ENCODE peak calls at places on chromosome 1, in four cellular contexts. A is A549, W is left lung, C is Peyer's patch. X is an unnamed sample.

GRCh38 chr1:27102707-27103468 is 52.0 kb downstream of the SLC9A1 start:
- DNase-seq in W (peak; percentile 94), A (peak; percentile 74), C (peak; percentile 79), X (peak; percentile 68)

GRCh38 chr1:203631946-203632345 is 5.3 kb downstream of the ATP2B4 start:
- DNase-seq in A (no peak), C (no peak), W (no peak), X (no peak)

GRCh38 chr1:41479000-41479807 is 5.3 kb downstream of the EDN2 start:
- DNase-seq in C (no peak), A (no peak), W (no peak), X (no peak)

GRCh38 chr1:163085904-163086268 is 16.7 kb downstream of the RGS4 start:
- DNase-seq in W (no peak), C (no peak), A (no peak), X (no peak)

GRCh38 chr1:10536133-10536768 is 61.5 kb downstream of the PEX14 start:
- DNase-seq in W (no peak), C (no peak), A (no peak), X (no peak)

GRCh38 chr1:168683871-168684270 is 45.1 kb downstream of the DPT start:
- DNase-seq in A (no peak), W (no peak), C (no peak), X (no peak)

GRCh38 chr1:182389619-182390047 is 2.0 kb downstream of the GLUL start:
- DNase-seq in A (no peak), C (no peak), W (no peak), X (no peak)

GRCh38 chr1:28775121-28775942 is 36.6 kb upstream of the OPRD1 start:
- DNase-seq in C (peak; percentile 53), W (peak; percentile 96), A (no peak), X (no peak)

GRCh38 chr1:175195281-175195680 is 2.7 kb upstream of the KIAA0040 start:
- DNase-seq in W (no peak), A (no peak), C (no peak), X (no peak)

GRCh38 chr1:163824006-163824405 is 502.3 kb downstream of the NUF2 start:
- DNase-seq in A (no peak), W (no peak), C (no peak), X (no peak)

GRCh38 chr1:65799601-65800000 is 6.9 kb downstream of the PDE4B start:
- DNase-seq in W (no peak), A (no peak), C (no peak), X (no peak)

GRCh38 chr1:81695741-81696140 is 105.0 kb upstream of the ADGRL2 start:
- DNase-seq in A (no peak), W (no peak), C (no peak), X (no peak)

GRCh38 chr1:167650266-167651160 is 20.5 kb downstream of the RCSD1 start:
- DNase-seq in A (no peak), C (peak; percentile 80), W (no peak), X (no peak)

GRCh38 chr1:201505505-201505893 is 1.4 kb downstream of the CSRP1 start:
- DNase-seq in A (no peak), C (no peak), W (no peak), X (no peak)

GRCh38 chr1:156608036-156608674 is 6.9 kb upstream of the GPATCH4 start:
- DNase-seq in C (peak; percentile 52), A (peak; percentile 67), W (no peak), X (no peak)

GRCh38 chr1:32072622-32073386 is at the start of gene TMEM39B:
- DNase-seq in W (peak; percentile 99), A (peak; percentile 82), C (peak; percentile 96), X (peak; percentile 89)
- TF ChIP-seq CTCF in W (no peak), A (no peak), C (no peak), X (peak; percentile 24)

DNA sequence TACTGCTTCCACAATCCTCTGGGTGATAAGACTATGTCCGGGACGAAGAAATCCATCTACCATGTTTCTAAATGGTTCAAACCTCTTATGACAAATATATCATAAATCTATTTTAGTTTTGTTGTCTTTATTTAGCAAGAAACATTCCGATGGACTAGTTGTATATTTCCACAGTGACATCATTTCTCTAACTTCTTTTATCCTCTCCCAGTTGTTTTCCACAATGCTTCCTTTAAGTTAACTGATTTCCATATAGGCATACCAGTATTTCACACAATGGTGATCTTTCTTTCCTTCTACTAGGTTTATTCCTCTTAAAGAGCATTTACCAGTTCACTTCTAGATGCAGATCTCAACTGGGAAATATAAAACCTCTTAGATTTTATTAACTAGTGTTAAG is 44.8 kb downstream of the USP1 start:
- DNase-seq in A (no peak), C (no peak), W (no peak), X (no peak)
- TF ChIP-seq CTCF in A (no peak), C (no peak), W (no peak), X (no peak)

DNA sequence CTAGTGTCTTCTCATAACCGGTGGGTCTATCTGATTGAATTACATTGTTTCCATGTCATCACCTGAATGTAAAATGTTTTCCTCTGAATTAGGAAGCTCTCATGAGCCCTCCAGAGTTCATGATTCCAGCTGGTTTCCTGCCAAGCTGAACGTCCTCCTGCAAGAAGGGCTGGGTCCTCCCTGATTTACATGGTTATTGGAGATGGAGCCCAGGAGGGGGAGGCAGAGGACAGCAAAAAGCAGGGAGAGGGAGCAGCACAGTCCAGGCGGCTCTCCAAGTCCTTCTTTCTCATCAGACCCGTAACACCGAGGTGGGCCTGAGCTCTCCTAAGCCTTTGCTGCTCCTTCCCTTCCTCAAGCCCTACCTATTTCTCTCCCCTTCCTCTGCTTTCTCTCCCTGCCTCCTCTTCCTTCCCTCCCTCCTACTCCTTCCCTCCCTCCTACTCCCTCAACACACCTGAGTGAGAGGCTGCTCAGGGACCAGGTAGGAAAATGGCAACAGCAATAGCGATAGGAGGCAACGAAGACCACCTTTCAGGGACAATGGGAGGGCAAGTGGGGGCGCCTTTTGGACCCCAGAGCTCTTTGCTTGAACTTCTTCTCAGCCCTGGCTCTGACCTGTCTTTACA is 265.9 kb downstream of the PRDM2 start:
- DNase-seq in A (peak; percentile 26), W (no peak), C (no peak), X (peak; percentile 70)
- TF ChIP-seq CTCF in A (no peak), W (peak; percentile 32), C (peak; percentile 15), X (peak; percentile 36)

GRCh38 chr1:45796946-45797345 is 6.5 kb upstream of the MAST2 start:
- DNase-seq in W (no peak), C (no peak), A (no peak), X (no peak)
- TF ChIP-seq CTCF in W (no peak), C (no peak), A (no peak), X (no peak)

GRCh38 chr1:161192476-161193465 is 6.1 kb downstream of the ADAMTS4 start:
- DNase-seq in W (no peak), C (peak; percentile 63), A (peak; percentile 84), X (no peak)

GRCh38 chr1:161191971-161192370 is 6.9 kb downstream of the ADAMTS4 start:
- DNase-seq in A (no peak), C (no peak), W (no peak), X (no peak)

GRCh38 chr1:161195171-161195570 is 3.7 kb downstream of the ADAMTS4 start:
- DNase-seq in A (no peak), W (no peak), C (peak; percentile 34), X (no peak)

GRCh38 chr1:161196111-161196510 is 2.7 kb downstream of the ADAMTS4 start:
- DNase-seq in W (no peak), C (no peak), A (no peak), X (no peak)

DNA sequence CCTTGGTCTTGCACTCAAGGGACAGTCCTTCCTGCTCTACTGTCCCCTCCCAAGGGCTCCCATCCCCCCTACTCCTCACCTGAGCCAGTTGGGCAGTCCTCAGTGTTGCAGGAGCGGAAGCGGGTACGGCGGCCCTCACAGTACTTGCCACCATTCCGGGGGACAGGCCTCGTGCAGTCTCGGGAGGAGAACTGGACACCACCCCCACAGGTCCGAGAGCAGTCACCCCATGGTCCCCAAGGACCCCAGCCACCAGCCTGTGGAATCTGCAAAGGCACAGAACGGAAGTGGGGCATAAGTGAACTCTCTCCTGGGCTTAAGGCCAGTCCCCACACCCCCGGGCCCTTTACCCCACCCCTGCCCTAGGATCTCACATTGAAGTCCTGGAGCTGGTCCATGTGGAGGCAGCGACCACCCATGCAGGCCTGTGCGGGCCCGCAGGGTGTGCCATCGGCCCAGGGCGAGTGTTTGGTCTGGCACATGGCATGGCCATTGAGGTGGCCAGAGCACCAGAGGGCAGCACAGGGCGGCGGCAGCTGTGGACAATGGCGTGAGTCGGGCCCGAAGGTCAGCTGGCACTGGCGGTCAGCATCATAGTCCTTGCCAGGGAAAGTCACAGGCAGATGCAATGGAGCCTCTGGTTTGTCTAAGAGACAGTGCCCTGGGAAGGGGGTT is 5.2 kb downstream of the ADAMTS4 start:
- DNase-seq in A (no peak), W (no peak), C (no peak), X (no peak)
- TF ChIP-seq CTCF in A (no peak), W (no peak), C (no peak), X (no peak)

DNA sequence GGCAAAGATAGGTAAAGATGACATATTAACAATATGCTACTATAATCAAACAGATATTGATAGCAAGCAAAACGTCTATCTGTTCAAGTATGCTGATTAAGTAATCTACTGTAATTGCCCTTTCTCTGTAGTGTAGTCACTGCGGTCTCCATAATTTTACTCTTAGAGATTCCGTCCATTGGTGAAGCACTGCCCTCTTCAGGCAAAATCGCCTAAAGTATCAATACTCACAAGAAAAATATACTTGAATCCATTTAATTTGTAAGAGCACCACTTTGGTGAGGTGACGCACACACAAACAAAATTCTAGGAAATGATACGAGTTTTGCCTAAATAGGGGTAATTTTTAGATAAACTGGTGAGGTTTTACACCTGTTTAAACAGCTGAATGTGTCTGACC is 434.6 kb upstream of the CHRM3 start:
- DNase-seq in A (no peak), C (no peak), W (no peak), X (no peak)
- TF ChIP-seq CTCF in A (peak; percentile 9), C (no peak), W (no peak), X (no peak)

GRCh38 chr1:234696986-234697385 is 87.0 kb upstream of the IRF2BP2 start:
- DNase-seq in C (no peak), W (no peak), A (no peak), X (no peak)

GRCh38 chr1:234696148-234696576 is 86.2 kb upstream of the IRF2BP2 start:
- DNase-seq in A (no peak), C (no peak), W (no peak), X (no peak)

GRCh38 chr1:234697741-234698140 is 87.8 kb upstream of the IRF2BP2 start:
- DNase-seq in A (no peak), C (no peak), W (no peak), X (no peak)

GRCh38 chr1:234699795-234700665 is 90.1 kb upstream of the IRF2BP2 start:
- DNase-seq in W (no peak), C (no peak), A (no peak), X (no peak)

DNA sequence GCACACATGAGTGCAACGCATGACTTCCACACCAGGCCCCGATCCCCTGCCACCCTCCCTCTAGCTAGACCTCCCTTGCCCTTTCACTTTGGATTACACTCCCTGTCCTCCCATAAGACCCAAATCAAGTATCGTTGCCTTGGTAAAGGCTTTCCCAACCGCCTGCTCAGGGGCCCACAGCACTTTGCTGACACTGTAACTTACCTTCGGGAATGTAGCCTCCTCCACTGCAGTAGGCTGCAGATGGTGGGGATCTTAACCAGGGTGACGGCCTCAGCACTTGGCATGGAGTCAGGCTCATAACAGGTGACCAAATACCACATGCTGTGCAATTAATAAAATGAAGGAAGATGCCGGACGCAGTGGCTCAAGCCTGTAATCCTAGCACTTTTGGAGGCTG is 88.6 kb upstream of the IRF2BP2 start:
- DNase-seq in A (no peak), W (no peak), C (no peak), X (no peak)
- TF ChIP-seq CTCF in A (no peak), W (no peak), C (no peak), X (no peak)